ENCODE peak calls at places on chromosomes 1 and 21, in five cellular contexts. O is colonic mucosa, T is lung, X is iPS DF 6.9, G is tibial artery. F is an unnamed sample. For H3K4me1, the result is how much of the 10 kb centered on the place peaks cover.

GRCh38 chr1:107840746-107841145 is 124.2 kb downstream of the VAV3 start:
- DNase-seq in G (no peak), O (no peak), X (no peak), T (no peak), F (no peak)

GRCh38 chr1:219710529-219711194 is 97.8 kb upstream of the ZC3H11B start:
- DNase-seq in X (no peak), O (no peak), T (no peak), G (no peak), F (no peak)

GRCh38 chr1:82062206-82062605 is 261.5 kb downstream of the ADGRL2 start:
- DNase-seq in T (no peak), X (no peak), G (no peak), O (no peak), F (no peak)

GRCh38 chr1:112335351-112335750 is 60.7 kb upstream of the CTTNBP2NL start:
- DNase-seq in O (no peak), G (no peak), T (no peak), X (no peak), F (no peak)

GRCh38 chr1:43705982-43706597 is 1.2 kb upstream of the ST3GAL3 start:
- DNase-seq in O (no peak), X (no peak), T (no peak), G (no peak), F (no peak)

GRCh38 chr1:202317941-202318925 is 23.5 kb downstream of the UBE2T start:
- DNase-seq in G (peak), O (no peak), X (no peak), T (no peak), F (no peak)

GRCh38 chr21:26939532-26940181 is 27.2 kb downstream of the ADAMTS5 start:
- DNase-seq in O (no peak), T (no peak), X (no peak), G (no peak), F (no peak)

GRCh38 chr21:44985441-44986401 is 45.9 kb downstream of the SLX9 start:
- DNase-seq in O (no peak), G (peak), T (no peak), X (no peak), F (no peak)

GRCh38 chr1:35857830-35858229 is 25.2 kb upstream of the AGO1 start:
- DNase-seq in O (no peak), T (no peak), X (no peak), G (no peak), F (no peak)

GRCh38 chr1:160423966-160424365 is 23.6 kb downstream of the VANGL2 start:
- DNase-seq in X (no peak), O (no peak), G (no peak), T (no peak), F (no peak)

GRCh38 chr21:41763996-41764395 is 2.9 kb downstream of the RIPK4 start:
- DNase-seq in G (no peak), X (no peak), T (no peak), O (no peak), F (no peak)

GRCh38 chr1:206866062-206866461 is 639 bp downstream of the IL20 start:
- DNase-seq in G (no peak), O (no peak), X (no peak), T (no peak), F (no peak)

GRCh38 chr1:223114871-223115270 is 28.2 kb downstream of the TLR5 start:
- DNase-seq in X (no peak), O (no peak), G (no peak), T (no peak), F (no peak)

GRCh38 chr1:186783193-186783592 is 45.6 kb upstream of the PLA2G4A start:
- DNase-seq in G (no peak), O (no peak), T (no peak), X (no peak), F (no peak)

GRCh38 chr21:25464275-25464674 is 143.0 kb downstream of the MRPL39 start:
- DNase-seq in G (no peak), T (no peak), O (no peak), X (no peak), F (peak)

GRCh38 chr1:149936076-149936991 is at the start of gene MTMR11:
- DNase-seq in T (no peak), G (peak), O (peak), X (no peak), F (no peak)

GRCh38 chr1:14718476-14718875 is 120.0 kb downstream of the KAZN start:
- DNase-seq in T (no peak), X (no peak), O (no peak), G (no peak), F (no peak)

GRCh38 chr1:234372011-234372757 is 1.1 kb upstream of the COA6 start:
- DNase-seq in X (no peak), G (no peak), T (no peak), O (no peak), F (no peak)

GRCh38 chr1:152461544-152461943 is 47.5 kb upstream of the CRNN start:
- DNase-seq in G (no peak), X (no peak), T (peak), O (peak), F (peak)

GRCh38 chr1:81231729-81232038 is 569.0 kb upstream of the ADGRL2 start:
- DNase-seq in T (no peak), O (no peak), G (no peak), X (no peak), F (no peak)

GRCh38 chr1:100448371-100448770 is 89.6 kb upstream of the GPR88 start:
- DNase-seq in T (no peak), G (no peak), X (no peak), O (no peak), F (no peak)

GRCh38 chr1:61160526-61160925 is 78.2 kb downstream of the NFIA start:
- DNase-seq in X (no peak), O (no peak), G (no peak), T (no peak), F (no peak)

DNA sequence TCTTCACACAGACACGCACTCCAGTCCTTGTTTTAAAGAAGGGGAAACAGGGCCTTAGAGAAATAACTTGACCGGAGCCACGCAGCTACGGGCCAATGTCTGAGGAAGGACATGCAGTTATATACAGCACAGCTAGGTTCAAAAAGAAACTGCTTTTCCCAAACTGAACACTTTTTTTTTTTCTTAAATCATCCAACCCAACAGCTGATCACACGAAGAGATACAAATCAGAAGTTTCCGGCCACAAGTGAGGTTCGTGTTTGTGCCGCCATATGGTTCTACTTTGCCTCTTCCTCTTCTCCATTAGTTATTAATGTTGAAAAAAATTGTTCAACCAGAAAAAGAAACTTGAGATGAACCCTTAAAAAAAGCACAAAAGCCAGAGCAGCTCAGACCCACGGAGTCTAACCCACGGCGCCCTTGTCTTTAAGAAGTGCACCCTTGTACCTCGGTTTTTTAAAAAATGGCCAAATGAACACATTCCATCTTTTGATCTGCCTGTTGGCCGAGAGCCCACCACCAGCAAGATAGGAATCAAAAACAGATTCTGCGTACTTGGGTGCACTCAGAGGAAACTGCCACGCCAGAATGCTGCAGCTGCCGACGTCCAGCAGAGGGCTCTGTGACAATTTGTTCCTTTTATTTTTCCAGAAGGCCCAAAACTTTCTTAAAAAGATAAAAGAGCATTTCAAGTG is 78.9 kb downstream of the SLC66A1 start:
- DNase-seq in X (no peak), O (peak), G (no peak), T (peak), F (peak)
- H3K4me1 ChIP-seq in X (under half), O (under half), G (half or more), T (under half), F (half or more)

GRCh38 chr1:39149509-39149908 is 55.0 kb upstream of the MACF1 start:
- DNase-seq in T (no peak), G (no peak), X (no peak), O (no peak), F (no peak)
- H3K4me1 ChIP-seq in T (under half), G (half or more), X (under half), O (under half), F (under half)

DNA sequence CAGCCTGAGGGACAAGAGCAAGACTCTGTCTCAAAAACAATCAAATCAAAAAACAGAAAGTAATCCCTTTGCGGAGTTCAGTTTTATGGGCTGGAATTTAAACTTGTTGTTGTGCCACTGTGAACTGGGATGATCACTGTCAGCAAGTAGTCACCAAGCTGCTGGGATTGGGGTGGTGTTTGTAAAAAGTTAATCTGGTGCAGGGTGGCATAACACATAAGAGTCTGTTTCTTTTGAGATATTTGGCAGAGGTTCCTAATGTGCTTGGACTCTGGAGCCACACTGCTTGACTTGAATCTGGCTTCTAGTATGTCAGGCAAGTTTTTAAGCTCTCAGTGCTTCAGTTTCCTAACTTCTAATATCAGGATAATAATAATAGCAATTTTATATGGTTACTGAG is 6.6 kb downstream of the CLIC4 start:
- DNase-seq in T (no peak), X (no peak), O (no peak), G (no peak), F (no peak)
- H3K4me1 ChIP-seq in T (under half), X (under half), O (under half), G (half or more), F (under half)

GRCh38 chr1:69911301-69911801 is 294.0 kb downstream of the LRRC40 start:
- DNase-seq in X (no peak), G (no peak), O (no peak), T (no peak), F (no peak)
- H3K4me1 ChIP-seq in X (under half), G (under half), O (under half), T (under half), F (under half)

GRCh38 chr1:94539496-94539895 is 2.1 kb downstream of the F3 start:
- DNase-seq in O (no peak), X (no peak), G (peak), T (no peak), F (no peak)
- H3K4me1 ChIP-seq in O (under half), X (under half), G (under half), T (under half), F (under half)